ENCODE peak calls at places on chromosomes 1 and 21, in ten cellular contexts. S is HFF-Myc; T is activated CD8-positive, alpha-beta T cell treated with anti-CD3 and anti-CD28 coated beads for 36 hours; M is HTR-8/SVneo; A is kidney; X is activated CD4-positive, alpha-beta T cell treated with anti-CD3 and anti-CD28 coated beads, Interleukin-2, amount 50 U/mL, for 24 hours; Q is ureter; W is caudate nucleus; Y is mucosa of descending colon; P is LoVo. E is an unnamed sample.

GRCh38 chr1:2132222-2133038 is 62.1 kb downstream of the FAAP20 start:
- DNase-seq in Q (no peak), W (no peak), X (no peak), T (peak; percentile 49), M (peak; percentile 62), Y (no peak), P (no peak), S (no peak), A (peak; percentile 80), E (no peak)

GRCh38 chr1:147539122-147539575 is 2.2 kb upstream of the BCL9 start:
- DNase-seq in Q (no peak), Y (no peak), A (no peak), X (no peak), P (peak; percentile 57), W (no peak), T (peak; percentile 46), S (peak; percentile 59), M (peak; percentile 59), E (no peak)

GRCh38 chr21:29613021-29613420 is 314.3 kb downstream of the BACH1 start:
- DNase-seq in Q (no peak), X (no peak), Y (no peak), P (no peak), T (no peak), S (no peak), A (no peak), W (no peak), M (no peak), E (no peak)

GRCh38 chr1:40140211-40140709 is 20.9 kb upstream of the RLF start:
- DNase-seq in T (no peak), X (no peak), M (no peak), Y (no peak), W (no peak), S (no peak), A (no peak), P (peak; percentile 59), Q (no peak), E (no peak)

GRCh38 chr1:84078108-84078823 is 65.8 kb upstream of the PRKACB start:
- DNase-seq in A (peak; percentile 83), P (peak; percentile 5), X (no peak), Q (no peak), M (peak; percentile 3), T (peak; percentile 10), S (no peak), W (peak; percentile 42), Y (peak; percentile 63), E (peak; percentile 15)

GRCh38 chr1:88985033-88985432 is 7.4 kb downstream of the KYAT3 start:
- DNase-seq in P (peak; percentile 81), T (peak; percentile 14), M (peak; percentile 56), W (no peak), A (no peak), Y (no peak), S (peak; percentile 41), X (no peak), Q (no peak), E (no peak)

GRCh38 chr1:161115132-161115711 is 2.6 kb downstream of the PFDN2 start:
- DNase-seq in A (no peak), P (peak; percentile 63), X (no peak), S (no peak), Y (no peak), W (no peak), Q (no peak), M (peak; percentile 46), T (peak; percentile 75), E (no peak)

GRCh38 chr1:210360852-210361477 is 32.3 kb downstream of the HHAT start:
- DNase-seq in S (no peak), W (no peak), M (peak; percentile 68), Y (no peak), A (no peak), X (no peak), T (no peak), Q (no peak), P (peak; percentile 19), E (peak; percentile 37)

GRCh38 chr1:231421616-231421970 is 494 bp downstream of the EGLN1 start:
- DNase-seq in W (no peak), S (no peak), Q (no peak), A (peak; percentile 85), X (peak; percentile 1), M (no peak), Y (peak; percentile 71), T (peak; percentile 48), P (peak; percentile 32), E (peak; percentile 64)

GRCh38 chr1:10283318-10283984 is 73.1 kb downstream of the KIF1B start:
- DNase-seq in Q (no peak), P (no peak), X (peak; percentile 33), Y (no peak), S (no peak), W (no peak), M (no peak), T (peak; percentile 61), A (no peak), E (no peak)

GRCh38 chr1:22847709-22848108 is 125.0 kb downstream of the LACTBL1 start:
- DNase-seq in M (no peak), W (no peak), A (no peak), T (no peak), Y (no peak), Q (no peak), S (no peak), P (no peak), X (no peak), E (no peak)

GRCh38 chr1:59498640-59499039 is 201.7 kb downstream of the FGGY start:
- DNase-seq in T (no peak), W (no peak), S (no peak), Y (no peak), A (no peak), M (peak; percentile 17), Q (no peak), X (no peak), P (no peak), E (no peak)

E was measured in RPMI8226.